ENCODE peak calls at places on chromosomes 1 and 21, in seven cellular contexts. G is colonic mucosa; N is heart left ventricle; D is mammary epithelial cell; H is AG04450; O is CD8-positive, alpha-beta T cell; F is HCT116. Z is an unnamed sample.

GRCh38 chr1:91779603-91780021 is 106.3 kb downstream of the TGFBR3 start:
- DNase-seq in F (no peak), H (no peak), N (no peak), O (no peak), G (no peak), D (no peak), Z (no peak)

GRCh38 chr1:239387304-239388231 is 1.2 kb downstream of the CHRM3 start:
- DNase-seq in O (no peak), D (peak; percentile 16), F (no peak), H (no peak), G (peak; percentile 51), N (no peak), Z (peak; percentile 78)

GRCh38 chr1:115726570-115726969 is 41.9 kb downstream of the CASQ2 start:
- DNase-seq in H (no peak), F (no peak), O (no peak), G (no peak), N (no peak), D (no peak), Z (no peak)

GRCh38 chr1:171999756-172000155 is 158.5 kb downstream of the DNM3 start:
- DNase-seq in O (no peak), D (peak; percentile 63), H (no peak), N (no peak), F (no peak), G (no peak), Z (no peak)

GRCh38 chr1:174153085-174153824 is 6.1 kb upstream of the RABGAP1L start:
- DNase-seq in N (no peak), F (no peak), G (no peak), D (peak; percentile 75), H (no peak), O (no peak), Z (no peak)

GRCh38 chr1:19165501-19165900 is 44.6 kb downstream of the UBR4 start:
- DNase-seq in H (no peak), O (no peak), G (peak; percentile 65), F (no peak), D (peak; percentile 6), N (no peak), Z (no peak)

GRCh38 chr1:160123726-160124125 is 8.2 kb downstream of the ATP1A2 start:
- DNase-seq in H (no peak), N (no peak), D (no peak), O (no peak), F (no peak), G (no peak), Z (no peak)

GRCh38 chr1:203860396-203860951 is 925 bp upstream of the SNRPE start:
- DNase-seq in O (no peak), H (no peak), N (no peak), F (no peak), D (peak; percentile 94), G (peak; percentile 65), Z (no peak)

GRCh38 chr1:187078916-187079315 is 250.2 kb downstream of the PLA2G4A start:
- DNase-seq in O (no peak), N (no peak), F (no peak), G (no peak), H (no peak), D (no peak), Z (no peak)

GRCh38 chr1:202291961-202292712 is 49.6 kb downstream of the UBE2T start:
- DNase-seq in O (no peak), N (peak; percentile 29), F (no peak), G (no peak), H (peak; percentile 69), D (peak; percentile 82), Z (no peak)

GRCh38 chr1:113219377-113219776 is 146.4 kb downstream of the LRIG2 start:
- DNase-seq in G (no peak), D (no peak), O (no peak), H (no peak), F (no peak), N (no peak), Z (peak; percentile 83)

GRCh38 chr21:26795866-26796329 is 49.3 kb downstream of the ADAMTS1 start:
- DNase-seq in D (peak; percentile 73), G (peak; percentile 72), N (peak; percentile 81), F (no peak), H (peak; percentile 96), O (no peak), Z (no peak)

GRCh38 chr1:55503663-55504305 is 288.6 kb upstream of the USP24 start:
- DNase-seq in G (no peak), N (no peak), F (no peak), H (peak; percentile 70), O (no peak), D (no peak), Z (no peak)

GRCh38 chr1:212914789-212915188 is 35.6 kb upstream of the VASH2 start:
- DNase-seq in F (no peak), N (no peak), D (no peak), H (no peak), G (no peak), O (no peak), Z (peak; percentile 85)

GRCh38 chr1:205484985-205485967 is 19.2 kb upstream of the CDK18 start:
- DNase-seq in G (peak; percentile 72), H (no peak), D (peak; percentile 56), O (peak; percentile 60), F (peak; percentile 56), N (peak; percentile 62), Z (peak; percentile 92)

GRCh38 chr1:114496091-114496490 is 14.9 kb downstream of the TRIM33 start:
- DNase-seq in H (no peak), G (no peak), O (no peak), D (no peak), N (no peak), F (no peak), Z (no peak)

GRCh38 chr1:230568008-230568407 is 74.3 kb upstream of the COG2 start:
- DNase-seq in F (peak; percentile 13), D (peak; percentile 11), O (no peak), G (peak; percentile 65), H (peak; percentile 13), N (no peak), Z (peak; percentile 71)

GRCh38 chr1:1004780-1005697 is 5.1 kb upstream of the HES4 start:
- DNase-seq in O (no peak), D (no peak), N (peak; percentile 61), F (no peak), H (no peak), G (peak; percentile 46), Z (peak; percentile 83)

GRCh38 chr1:9240914-9241820 is 6.6 kb downstream of the H6PD start:
- DNase-seq in F (no peak), H (no peak), N (no peak), D (no peak), O (no peak), G (no peak), Z (no peak)

GRCh38 chr1:9244501-9245229 is 10.1 kb downstream of the H6PD start:
- DNase-seq in N (no peak), G (peak; percentile 80), F (no peak), H (no peak), D (no peak), O (no peak), Z (no peak)

GRCh38 chr1:9241891-9242290 is 7.3 kb downstream of the H6PD start:
- DNase-seq in G (no peak), O (no peak), F (no peak), D (no peak), H (no peak), N (no peak), Z (no peak)

GRCh38 chr1:9239622-9240401 is 5.2 kb downstream of the H6PD start:
- DNase-seq in D (peak; percentile 57), F (no peak), H (no peak), G (peak; percentile 53), O (peak; percentile 54), N (peak; percentile 69), Z (no peak)

GRCh38 chr1:9242338-9242969 is 7.9 kb downstream of the H6PD start:
- DNase-seq in N (peak; percentile 78), H (no peak), F (no peak), D (no peak), O (no peak), G (peak; percentile 63), Z (no peak)
- H3K4me3 ChIP-seq in N (peak overlapping the region; percentile 28), H (no peak overlapping the region), F (no peak overlapping the region), D (no peak overlapping the region), O (no peak overlapping the region), G (no peak overlapping the region), Z (no peak overlapping the region)

GRCh38 chr1:158149577-158150269 is 31.0 kb upstream of the CD1D start:
- DNase-seq in H (peak; percentile 91), G (peak; percentile 91), N (peak; percentile 97), O (peak; percentile 63), D (peak; percentile 93), F (peak; percentile 90), Z (peak; percentile 95)

GRCh38 chr1:158153179-158153578 is 27.5 kb upstream of the CD1D start:
- DNase-seq in H (no peak), F (no peak), G (no peak), O (no peak), N (no peak), D (peak; percentile 34), Z (no peak)

GRCh38 chr1:158148458-158148857 is 32.2 kb upstream of the CD1D start:
- DNase-seq in D (no peak), H (no peak), F (no peak), O (no peak), G (no peak), N (no peak), Z (no peak)

GRCh38 chr1:158149175-158149574 is 31.5 kb upstream of the CD1D start:
- DNase-seq in H (no peak), G (no peak), O (no peak), F (no peak), N (no peak), D (no peak), Z (no peak)

GRCh38 chr1:158150512-158150911 is 30.2 kb upstream of the CD1D start:
- DNase-seq in N (no peak), G (no peak), H (no peak), O (no peak), D (no peak), F (no peak), Z (no peak)
- H3K27ac ChIP-seq in N (no peak overlapping the region), G (no peak overlapping the region), H (no peak overlapping the region), O (no peak overlapping the region), D (no peak overlapping the region), F (no peak overlapping the region), Z (no peak overlapping the region)

GRCh38 chr1:33001282-33001681 is 35.4 kb downstream of the AK2 start:
- DNase-seq in F (no peak), G (no peak), O (no peak), D (no peak), N (no peak), H (no peak), Z (peak; percentile 59)
- TF ChIP-seq CTCF in F (peak; percentile 51), G (no peak), O (peak; percentile 29), D (peak; percentile 39), N (no peak), H (no peak), Z (peak; percentile 66)

GRCh38 chr1:63894627-63895256 is 120.9 kb downstream of the ROR1 start:
- DNase-seq in F (no peak), H (no peak), G (no peak), N (no peak), O (no peak), D (no peak), Z (no peak)

GRCh38 chr1:63890468-63890867 is 116.7 kb downstream of the ROR1 start:
- DNase-seq in F (no peak), O (no peak), H (no peak), G (no peak), D (no peak), N (no peak), Z (no peak)

GRCh38 chr1:63892632-63893395 is 119.0 kb downstream of the ROR1 start:
- DNase-seq in G (no peak), H (no peak), D (peak; percentile 28), O (peak; percentile 15), N (no peak), F (no peak), Z (no peak)

GRCh38 chr1:63891211-63891610 is 117.4 kb downstream of the ROR1 start:
- DNase-seq in N (no peak), O (no peak), H (no peak), D (no peak), G (no peak), F (no peak), Z (peak; percentile 63)

GRCh38 chr1:63893976-63894375 is 120.2 kb downstream of the ROR1 start:
- DNase-seq in D (peak; percentile 87), G (no peak), O (no peak), F (no peak), H (no peak), N (no peak), Z (no peak)
- H3K4me3 ChIP-seq in D (no peak overlapping the region), G (no peak overlapping the region), O (no peak overlapping the region), F (no peak overlapping the region), H (no peak overlapping the region), N (no peak overlapping the region), Z (no peak overlapping the region)

Z was measured in endodermal cell.